ENCODE peak calls at places on chromosomes 12 and 14, in five cellular contexts. G is upper lobe of right lung, D is T-helper 1 cell, N is WERI-Rb-1, Q is NCI-H1417. B is an unnamed sample.

GRCh38 chr12:114938487-114939210 is 254.7 kb upstream of the TBX3 start:
- DNase-seq in G (no peak), D (no peak), N (no peak), Q (no peak), B (no peak)

GRCh38 chr12:30794591-30795409 is 40.0 kb upstream of the CAPRIN2 start:
- DNase-seq in G (no peak), D (no peak), N (no peak), Q (no peak), B (peak)

GRCh38 chr12:105611340-105611739 is 280.8 kb downstream of the C12orf75 start:
- DNase-seq in G (no peak), D (no peak), N (no peak), Q (no peak), B (no peak)

GRCh38 chr14:75489480-75489837 is 32.8 kb upstream of the BATF start:
- DNase-seq in G (no peak), D (no peak), N (no peak), Q (no peak), B (no peak)

GRCh38 chr14:73231874-73232851 is 5.1 kb upstream of the PAPLN start:
- DNase-seq in G (no peak), D (no peak), N (peak), Q (peak), B (peak)

GRCh38 chr14:60965402-60965801 is 15.5 kb downstream of the TRMT5 start:
- DNase-seq in G (no peak), D (no peak), N (no peak), Q (no peak), B (no peak)

GRCh38 chr14:87013583-87013982 is 979.4 kb downstream of the GALC start:
- DNase-seq in G (no peak), D (no peak), N (no peak), Q (no peak), B (no peak)

GRCh38 chr14:35215110-35215872 is 76.9 kb upstream of the PSMA6 start:
- DNase-seq in G (no peak), D (no peak), N (no peak), Q (peak), B (peak)